ENCODE peak calls at places on chromosomes 4 and X, in six cellular contexts. One of them, this sample, is unnamed.

GRCh38 chr4:76752911-76753494 is 144.9 kb downstream of the SOWAHB start:
- DNase-seq in neuronal stem cell: no peak
- DNase-seq in IMR-90: peak
- DNase-seq in mesenchymal stem cell: peak
- DNase-seq in H1: no peak
- DNase-seq in trophoblast cell: no peak
- DNase-seq in this sample: no peak

GRCh38 chr4:54146139-54146538 is 46.2 kb downstream of the GSX2 start:
- DNase-seq in neuronal stem cell: no peak
- DNase-seq in IMR-90: no peak
- DNase-seq in mesenchymal stem cell: no peak
- DNase-seq in H1: no peak
- DNase-seq in trophoblast cell: no peak
- DNase-seq in this sample: no peak

GRCh38 chr4:36280555-36280954 is 861 bp upstream of the DTHD1 start:
- DNase-seq in neuronal stem cell: peak
- DNase-seq in IMR-90: no peak
- DNase-seq in mesenchymal stem cell: no peak
- DNase-seq in H1: no peak
- DNase-seq in trophoblast cell: no peak
- DNase-seq in this sample: peak

GRCh38 chrX:51461053-51462050 is 35.0 kb downstream of the NUDT11 start:
- DNase-seq in neuronal stem cell: peak
- DNase-seq in IMR-90: peak
- DNase-seq in mesenchymal stem cell: peak
- DNase-seq in H1: no peak
- DNase-seq in trophoblast cell: no peak
- DNase-seq in this sample: peak

GRCh38 chr4:36237366-36238353 is 6.7 kb downstream of the ARAP2 start:
- DNase-seq in neuronal stem cell: no peak
- DNase-seq in IMR-90: no peak
- DNase-seq in mesenchymal stem cell: no peak
- DNase-seq in H1: no peak
- DNase-seq in trophoblast cell: no peak
- DNase-seq in this sample: no peak

GRCh38 chr4:86935499-86935832 is 655 bp downstream of the AFF1 start:
- DNase-seq in neuronal stem cell: peak
- DNase-seq in IMR-90: no peak
- DNase-seq in mesenchymal stem cell: no peak
- DNase-seq in H1: no peak
- DNase-seq in trophoblast cell: no peak
- DNase-seq in this sample: no peak

GRCh38 chr4:119748853-119749252 is 120.2 kb upstream of the PDE5A start:
- DNase-seq in neuronal stem cell: no peak
- DNase-seq in IMR-90: peak
- DNase-seq in mesenchymal stem cell: no peak
- DNase-seq in H1: no peak
- DNase-seq in trophoblast cell: no peak
- DNase-seq in this sample: no peak

GRCh38 chr4:156656911-156657310 is 314.7 kb downstream of the PDGFC start:
- DNase-seq in neuronal stem cell: no peak
- DNase-seq in IMR-90: no peak
- DNase-seq in mesenchymal stem cell: no peak
- DNase-seq in H1: no peak
- DNase-seq in trophoblast cell: no peak
- DNase-seq in this sample: no peak

GRCh38 chrX:143466130-143466529 is 51.1 kb downstream of the SPANXN3 start:
- DNase-seq in neuronal stem cell: no peak
- DNase-seq in IMR-90: no peak
- DNase-seq in mesenchymal stem cell: no peak
- DNase-seq in H1: no peak
- DNase-seq in trophoblast cell: no peak
- DNase-seq in this sample: no peak

GRCh38 chrX:25144043-25144940 is 128.5 kb upstream of the ARX start:
- DNase-seq in neuronal stem cell: peak
- DNase-seq in IMR-90: peak
- DNase-seq in mesenchymal stem cell: peak
- DNase-seq in H1: peak
- DNase-seq in trophoblast cell: peak
- DNase-seq in this sample: peak

GRCh38 chr4:154491341-154491679 is 289 bp downstream of the DCHS2 start:
- DNase-seq in neuronal stem cell: no peak
- DNase-seq in IMR-90: peak
- DNase-seq in mesenchymal stem cell: peak
- DNase-seq in H1: no peak
- DNase-seq in trophoblast cell: no peak
- DNase-seq in this sample: no peak

GRCh38 chrX:78753571-78753970 is 6.1 kb downstream of the LPAR4 start:
- DNase-seq in neuronal stem cell: no peak
- DNase-seq in IMR-90: no peak
- DNase-seq in mesenchymal stem cell: no peak
- DNase-seq in H1: no peak
- DNase-seq in trophoblast cell: no peak
- DNase-seq in this sample: no peak

GRCh38 chr4:76305971-76306881 is at the start of gene STBD1:
- DNase-seq in neuronal stem cell: peak
- DNase-seq in IMR-90: peak
- DNase-seq in mesenchymal stem cell: peak
- DNase-seq in H1: peak
- DNase-seq in trophoblast cell: peak
- DNase-seq in this sample: peak

GRCh38 chr4:103721251-103721650 is 1.5 kb upstream of the TACR3 start:
- DNase-seq in neuronal stem cell: no peak
- DNase-seq in IMR-90: no peak
- DNase-seq in mesenchymal stem cell: no peak
- DNase-seq in H1: no peak
- DNase-seq in trophoblast cell: peak
- DNase-seq in this sample: no peak

GRCh38 chr4:54032558-54033135 is 31.8 kb downstream of the CHIC2 start:
- DNase-seq in neuronal stem cell: no peak
- DNase-seq in IMR-90: no peak
- DNase-seq in mesenchymal stem cell: no peak
- DNase-seq in H1: no peak
- DNase-seq in trophoblast cell: no peak
- DNase-seq in this sample: no peak

GRCh38 chr4:7341486-7342222 is 93.1 kb downstream of the PSAPL1 start:
- DNase-seq in neuronal stem cell: no peak
- DNase-seq in IMR-90: peak
- DNase-seq in mesenchymal stem cell: peak
- DNase-seq in H1: no peak
- DNase-seq in trophoblast cell: no peak
- DNase-seq in this sample: no peak

GRCh38 chr4:127518022-127518421 is 114.7 kb upstream of the INTU start:
- DNase-seq in neuronal stem cell: no peak
- DNase-seq in IMR-90: no peak
- DNase-seq in mesenchymal stem cell: no peak
- DNase-seq in H1: no peak
- DNase-seq in trophoblast cell: no peak
- DNase-seq in this sample: no peak

GRCh38 chrX:14489437-14489836 is 39.9 kb upstream of the GLRA2 start:
- DNase-seq in neuronal stem cell: no peak
- DNase-seq in IMR-90: no peak
- DNase-seq in mesenchymal stem cell: no peak
- DNase-seq in H1: no peak
- DNase-seq in trophoblast cell: no peak
- DNase-seq in this sample: no peak

GRCh38 chrX:110409925-110410324 is 51.3 kb downstream of the RTL9 start:
- DNase-seq in neuronal stem cell: no peak
- DNase-seq in IMR-90: peak
- DNase-seq in mesenchymal stem cell: peak
- DNase-seq in H1: no peak
- DNase-seq in trophoblast cell: no peak
- DNase-seq in this sample: no peak

GRCh38 chrX:66162331-66162822 is 1.7 kb upstream of the HEPH start:
- DNase-seq in neuronal stem cell: no peak
- DNase-seq in IMR-90: no peak
- DNase-seq in mesenchymal stem cell: no peak
- DNase-seq in H1: no peak
- DNase-seq in trophoblast cell: no peak
- DNase-seq in this sample: no peak

GRCh38 chr4:110637408-110638131 is 14.7 kb upstream of the PITX2 start:
- DNase-seq in neuronal stem cell: peak
- DNase-seq in IMR-90: no peak
- DNase-seq in mesenchymal stem cell: peak
- DNase-seq in H1: peak
- DNase-seq in trophoblast cell: no peak
- DNase-seq in this sample: peak

GRCh38 chr4:8547108-8547911 is 32.9 kb upstream of the GPR78 start:
- DNase-seq in neuronal stem cell: peak
- DNase-seq in IMR-90: peak
- DNase-seq in mesenchymal stem cell: no peak
- DNase-seq in H1: peak
- DNase-seq in trophoblast cell: peak
- DNase-seq in this sample: peak

GRCh38 chr4:36292551-36293188 is 11.3 kb downstream of the DTHD1 start:
- DNase-seq in neuronal stem cell: no peak
- DNase-seq in IMR-90: no peak
- DNase-seq in mesenchymal stem cell: no peak
- DNase-seq in H1: no peak
- DNase-seq in trophoblast cell: no peak
- DNase-seq in this sample: no peak

GRCh38 chrX:105526431-105526830 is 295.9 kb upstream of the NRK start:
- DNase-seq in neuronal stem cell: no peak
- DNase-seq in IMR-90: no peak
- DNase-seq in mesenchymal stem cell: no peak
- DNase-seq in H1: no peak
- DNase-seq in trophoblast cell: no peak
- DNase-seq in this sample: no peak

GRCh38 chr4:6071191-6071958 is 53.1 kb upstream of the C4orf50 start:
- DNase-seq in neuronal stem cell: no peak
- DNase-seq in IMR-90: no peak
- DNase-seq in mesenchymal stem cell: no peak
- DNase-seq in H1: peak
- DNase-seq in trophoblast cell: no peak
- DNase-seq in this sample: peak

GRCh38 chrX:149837639-149838038 is 43.3 kb upstream of the MAGEA8 start:
- DNase-seq in neuronal stem cell: no peak
- DNase-seq in IMR-90: no peak
- DNase-seq in mesenchymal stem cell: no peak
- DNase-seq in H1: no peak
- DNase-seq in trophoblast cell: no peak
- DNase-seq in this sample: no peak

DNA sequence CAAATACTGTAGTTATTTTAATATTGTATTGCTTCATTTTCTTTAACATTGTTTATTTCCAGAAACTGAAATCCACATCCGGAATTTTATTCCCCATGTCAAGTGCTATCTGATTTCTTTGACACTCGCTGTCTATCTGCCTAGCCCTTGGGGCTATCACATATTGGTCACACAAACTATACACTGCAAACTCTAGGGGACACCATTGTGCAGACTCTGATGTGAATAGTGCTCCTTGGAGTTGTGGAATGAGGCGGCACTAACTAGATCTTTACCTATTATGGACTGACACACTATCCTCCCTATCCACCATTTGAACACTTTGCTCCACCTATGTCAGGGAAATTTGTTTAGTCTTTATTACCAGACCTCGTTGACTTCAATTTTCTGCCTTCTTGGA is 534.5 kb downstream of the GLUD2 start:
- DNase-seq in neuronal stem cell: no peak
- DNase-seq in IMR-90: no peak
- DNase-seq in mesenchymal stem cell: no peak
- DNase-seq in H1: no peak
- DNase-seq in trophoblast cell: no peak
- DNase-seq in this sample: no peak
- H4K91ac ChIP-seq in neuronal stem cell: no peak
- H4K91ac ChIP-seq in IMR-90: no peak
- H4K91ac ChIP-seq in mesenchymal stem cell: no peak
- H4K91ac ChIP-seq in H1: no peak
- H4K91ac ChIP-seq in trophoblast cell: no peak
- H4K91ac ChIP-seq in this sample: no peak

DNA sequence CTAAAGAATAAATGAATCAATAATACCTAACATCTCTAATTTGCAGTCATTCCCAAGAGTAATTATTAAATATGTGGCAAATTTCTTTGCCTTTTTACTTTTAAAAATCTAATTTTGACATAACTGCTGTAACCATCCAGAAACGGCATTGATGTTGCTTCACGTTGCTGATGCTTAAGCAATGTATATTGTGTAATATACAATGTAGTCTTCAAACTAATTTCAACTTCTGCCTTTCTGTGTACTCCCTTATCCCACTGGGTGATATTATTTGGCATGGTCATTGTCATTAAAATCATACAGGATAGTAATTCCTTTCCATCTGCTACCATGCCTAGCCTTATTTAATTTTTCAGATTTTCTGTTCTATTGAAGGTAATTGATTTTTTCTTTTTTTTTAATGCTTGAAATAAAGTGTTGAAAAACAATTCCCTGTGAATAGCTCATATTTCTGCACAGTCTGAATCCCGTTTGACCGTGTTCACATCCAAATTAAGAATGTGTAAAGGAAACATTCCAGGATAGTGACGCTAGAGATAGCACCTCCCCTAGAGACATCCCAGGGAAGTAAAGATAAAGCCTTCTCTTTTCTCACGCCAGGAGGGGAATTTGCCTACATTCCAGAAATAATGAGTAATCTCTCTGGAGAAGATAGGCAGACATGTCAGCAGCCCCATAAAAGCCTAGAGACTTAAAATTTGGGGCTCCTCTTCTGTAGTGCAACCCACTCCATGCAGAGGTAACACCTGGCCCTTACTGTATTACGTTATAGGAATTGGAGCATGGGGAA is 8.6 kb downstream of the FAM200B start:
- DNase-seq in neuronal stem cell: peak
- DNase-seq in IMR-90: peak
- DNase-seq in mesenchymal stem cell: peak
- DNase-seq in H1: no peak
- DNase-seq in trophoblast cell: peak
- DNase-seq in this sample: no peak
- H2BK120ac ChIP-seq in neuronal stem cell: no peak
- H2BK120ac ChIP-seq in IMR-90: peak
- H2BK120ac ChIP-seq in mesenchymal stem cell: no peak
- H2BK120ac ChIP-seq in H1: no peak
- H2BK120ac ChIP-seq in trophoblast cell: peak
- H2BK120ac ChIP-seq in this sample: peak

GRCh38 chrX:98407526-98408049 is 1523.9 kb downstream of the RPA4 start:
- DNase-seq in neuronal stem cell: no peak
- DNase-seq in IMR-90: no peak
- DNase-seq in mesenchymal stem cell: no peak
- DNase-seq in H1: no peak
- DNase-seq in trophoblast cell: no peak
- DNase-seq in this sample: no peak
- H4K91ac ChIP-seq in neuronal stem cell: no peak
- H4K91ac ChIP-seq in IMR-90: no peak
- H4K91ac ChIP-seq in mesenchymal stem cell: no peak
- H4K91ac ChIP-seq in H1: no peak
- H4K91ac ChIP-seq in trophoblast cell: no peak
- H4K91ac ChIP-seq in this sample: no peak

GRCh38 chr4:122797405-122798094 is 29.1 kb upstream of the FGF2 start:
- DNase-seq in neuronal stem cell: no peak
- DNase-seq in IMR-90: no peak
- DNase-seq in mesenchymal stem cell: no peak
- DNase-seq in H1: no peak
- DNase-seq in trophoblast cell: no peak
- DNase-seq in this sample: no peak
- H2BK120ac ChIP-seq in neuronal stem cell: no peak
- H2BK120ac ChIP-seq in IMR-90: peak
- H2BK120ac ChIP-seq in mesenchymal stem cell: peak
- H2BK120ac ChIP-seq in H1: peak
- H2BK120ac ChIP-seq in trophoblast cell: peak
- H2BK120ac ChIP-seq in this sample: peak